ENCODE peak calls at places on chromosome 12, in six cellular contexts. One of them, this sample, is unnamed.
A peak's percentile ranks its signal among the peaks of the same experiment; 100 is the strongest.

GRCh38 chr12:102095677-102096263 is 24.1 kb downstream of the NUP37 start:
- DNase-seq in HFF-Myc: no peak
- DNase-seq in A549: peak; percentile 31
- DNase-seq in RWPE1: peak; percentile 14
- DNase-seq in left ventricle myocardium inferior: no peak
- DNase-seq in choroid plexus epithelial cell: peak; percentile 72
- DNase-seq in this sample: peak; percentile 16

GRCh38 chr12:68189766-68190700 is 30.5 kb upstream of the IFNG start:
- DNase-seq in choroid plexus epithelial cell: peak; percentile 81
- DNase-seq in left ventricle myocardium inferior: no peak
- DNase-seq in HFF-Myc: no peak
- DNase-seq in A549: no peak
- DNase-seq in RWPE1: peak; percentile 71
- DNase-seq in this sample: peak; percentile 82

GRCh38 chr12:5723711-5724252 is 221.3 kb downstream of the ANO2 start:
- DNase-seq in HFF-Myc: no peak
- DNase-seq in RWPE1: no peak
- DNase-seq in A549: no peak
- DNase-seq in left ventricle myocardium inferior: no peak
- DNase-seq in choroid plexus epithelial cell: no peak
- DNase-seq in this sample: no peak

GRCh38 chr12:132605055-132605441 is 5.3 kb downstream of the LRCOL1 start:
- DNase-seq in choroid plexus epithelial cell: no peak
- DNase-seq in HFF-Myc: no peak
- DNase-seq in A549: no peak
- DNase-seq in RWPE1: no peak
- DNase-seq in left ventricle myocardium inferior: no peak
- DNase-seq in this sample: no peak

GRCh38 chr12:2876431-2877046 is 435 bp downstream of the FOXM1 start:
- DNase-seq in HFF-Myc: no peak
- DNase-seq in choroid plexus epithelial cell: peak; percentile 20
- DNase-seq in RWPE1: no peak
- DNase-seq in A549: peak; percentile 65
- DNase-seq in left ventricle myocardium inferior: no peak
- DNase-seq in this sample: peak; percentile 13

GRCh38 chr12:23376238-23376637 is 573.2 kb downstream of the SOX5 start:
- DNase-seq in left ventricle myocardium inferior: no peak
- DNase-seq in HFF-Myc: no peak
- DNase-seq in choroid plexus epithelial cell: no peak
- DNase-seq in RWPE1: no peak
- DNase-seq in A549: no peak
- DNase-seq in this sample: no peak

GRCh38 chr12:39368891-39369290 is 74.0 kb downstream of the KIF21A start:
- DNase-seq in RWPE1: peak; percentile 4
- DNase-seq in A549: no peak
- DNase-seq in choroid plexus epithelial cell: no peak
- DNase-seq in HFF-Myc: no peak
- DNase-seq in left ventricle myocardium inferior: no peak
- DNase-seq in this sample: peak; percentile 47

GRCh38 chr12:13724136-13724535 is 257.3 kb downstream of the GRIN2B start:
- DNase-seq in A549: no peak
- DNase-seq in choroid plexus epithelial cell: no peak
- DNase-seq in RWPE1: no peak
- DNase-seq in left ventricle myocardium inferior: no peak
- DNase-seq in HFF-Myc: no peak
- DNase-seq in this sample: no peak

GRCh38 chr12:56337753-56338221 is 897 bp upstream of the IL23A start:
- DNase-seq in left ventricle myocardium inferior: no peak
- DNase-seq in choroid plexus epithelial cell: no peak
- DNase-seq in RWPE1: no peak
- DNase-seq in HFF-Myc: no peak
- DNase-seq in A549: no peak
- DNase-seq in this sample: no peak

GRCh38 chr12:12803186-12803585 is 10.0 kb upstream of the DDX47 start:
- DNase-seq in left ventricle myocardium inferior: no peak
- DNase-seq in choroid plexus epithelial cell: peak; percentile 82
- DNase-seq in RWPE1: peak; percentile 97
- DNase-seq in A549: peak; percentile 98
- DNase-seq in HFF-Myc: peak; percentile 80
- DNase-seq in this sample: peak; percentile 97

DNA sequence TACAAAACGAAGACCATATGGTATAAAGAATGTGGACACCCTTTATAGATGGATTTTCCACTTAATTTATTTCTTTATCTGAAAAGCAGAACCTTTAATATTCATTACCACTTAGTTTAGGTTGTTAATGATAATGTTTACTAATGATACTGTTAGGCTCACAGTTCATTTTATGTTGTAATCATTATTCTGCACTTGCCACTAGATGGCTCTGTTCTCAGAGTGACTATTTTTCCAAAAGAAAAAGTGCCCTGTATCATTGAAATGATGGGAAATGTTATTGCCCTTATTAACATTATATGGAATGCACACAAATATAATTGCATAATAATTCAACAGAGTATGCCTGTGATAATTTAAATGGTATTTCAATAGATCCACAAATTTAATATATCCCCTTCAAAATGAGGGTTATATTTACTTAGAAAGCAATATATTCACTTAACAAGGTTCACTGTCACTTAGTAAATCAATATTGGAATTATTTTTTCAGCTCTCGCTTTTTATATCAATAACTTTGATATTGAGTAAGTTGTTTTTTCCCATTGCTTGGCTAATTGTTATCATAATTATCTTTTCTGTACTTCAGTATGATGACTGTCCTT is 95.7 kb downstream of the PDE3A start:
- DNase-seq in A549: peak; percentile 29
- DNase-seq in RWPE1: peak; percentile 15
- DNase-seq in left ventricle myocardium inferior: no peak
- DNase-seq in choroid plexus epithelial cell: peak; percentile 48
- DNase-seq in HFF-Myc: no peak
- DNase-seq in this sample: no peak
- TF ChIP-seq CTCF in A549: peak; percentile 59
- TF ChIP-seq CTCF in RWPE1: peak; percentile 51
- TF ChIP-seq CTCF in left ventricle myocardium inferior: peak; percentile 70
- TF ChIP-seq CTCF in choroid plexus epithelial cell: peak; percentile 57
- TF ChIP-seq CTCF in HFF-Myc: peak; percentile 43
- TF ChIP-seq CTCF in this sample: peak; percentile 51

GRCh38 chr12:95060951-95061350 is 12.5 kb downstream of the NR2C1 start:
- DNase-seq in choroid plexus epithelial cell: no peak
- DNase-seq in RWPE1: no peak
- DNase-seq in A549: no peak
- DNase-seq in left ventricle myocardium inferior: no peak
- DNase-seq in HFF-Myc: no peak
- DNase-seq in this sample: no peak
- TF ChIP-seq CTCF in choroid plexus epithelial cell: no peak
- TF ChIP-seq CTCF in RWPE1: no peak
- TF ChIP-seq CTCF in A549: no peak
- TF ChIP-seq CTCF in left ventricle myocardium inferior: no peak
- TF ChIP-seq CTCF in HFF-Myc: no peak
- TF ChIP-seq CTCF in this sample: no peak

DNA sequence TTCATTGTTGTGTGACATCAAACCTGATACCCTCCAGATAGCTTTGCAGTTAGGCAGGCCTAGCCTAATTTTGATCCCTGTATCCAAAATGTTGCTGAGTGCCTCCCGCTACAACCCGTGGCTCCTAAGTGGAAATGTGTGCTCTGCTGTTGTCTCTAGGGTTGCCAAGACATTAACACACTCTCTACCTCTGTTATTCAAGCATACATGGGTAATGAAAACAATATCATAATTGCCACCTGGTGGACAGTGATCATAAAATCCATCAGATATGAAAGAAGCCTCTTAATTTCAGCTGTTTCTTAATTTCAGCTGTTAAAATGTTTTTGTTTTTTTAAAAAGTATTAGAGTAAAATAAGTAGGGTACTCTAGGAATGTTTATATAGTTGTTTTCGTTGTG is 93.5 kb downstream of the PLEKHA5 start:
- DNase-seq in left ventricle myocardium inferior: no peak
- DNase-seq in A549: peak; percentile 37
- DNase-seq in HFF-Myc: no peak
- DNase-seq in choroid plexus epithelial cell: peak; percentile 66
- DNase-seq in RWPE1: peak; percentile 30
- DNase-seq in this sample: peak; percentile 18
- TF ChIP-seq CTCF in left ventricle myocardium inferior: peak; percentile 37
- TF ChIP-seq CTCF in A549: peak; percentile 48
- TF ChIP-seq CTCF in HFF-Myc: no peak
- TF ChIP-seq CTCF in choroid plexus epithelial cell: peak; percentile 38
- TF ChIP-seq CTCF in RWPE1: no peak
- TF ChIP-seq CTCF in this sample: peak; percentile 58

GRCh38 chr12:62983594-62983993 is 48.6 kb upstream of the PPM1H start:
- DNase-seq in RWPE1: no peak
- DNase-seq in A549: peak; percentile 29
- DNase-seq in HFF-Myc: no peak
- DNase-seq in choroid plexus epithelial cell: peak; percentile 10
- DNase-seq in left ventricle myocardium inferior: peak; percentile 14
- DNase-seq in this sample: no peak
- TF ChIP-seq CTCF in RWPE1: no peak
- TF ChIP-seq CTCF in A549: peak; percentile 39
- TF ChIP-seq CTCF in HFF-Myc: peak; percentile 20
- TF ChIP-seq CTCF in choroid plexus epithelial cell: peak; percentile 27
- TF ChIP-seq CTCF in left ventricle myocardium inferior: peak; percentile 49
- TF ChIP-seq CTCF in this sample: peak; percentile 15